ENCODE peak calls at places on chromosomes 4 and X, in eight cellular contexts. R, M, U, H, F, S, Y and L are unnamed samples.

GRCh38 chrX:7941390-7942042 is 14.3 kb upstream of the PNPLA4 start:
- DNase-seq in Y (peak), U (no peak), M (no peak), S (no peak), R (no peak), F (no peak), H (peak), L (no peak)

GRCh38 chrX:37078434-37078703 is 70.2 kb downstream of the FAM47C start:
- DNase-seq in S (no peak), F (no peak), R (no peak), M (no peak), Y (no peak), U (no peak), H (no peak), L (no peak)

GRCh38 chr4:56181140-56181950 is 205.9 kb downstream of the AASDH start:
- DNase-seq in U (no peak), R (no peak), M (no peak), F (no peak), H (no peak), Y (no peak), S (no peak), L (no peak)

GRCh38 chrX:103554687-103555417 is 30.5 kb upstream of the TCEAL4 start:
- DNase-seq in H (peak), M (peak), F (no peak), R (peak), S (no peak), U (peak), Y (peak), L (no peak)

GRCh38 chrX:29662759-29663503 is 552.4 kb upstream of the MAGEB2 start:
- DNase-seq in S (no peak), R (no peak), Y (peak), H (peak), F (no peak), M (no peak), U (peak), L (peak)

GRCh38 chrX:151754042-151754419 is 19.5 kb downstream of the CNGA2 start:
- DNase-seq in Y (peak), R (no peak), M (no peak), H (no peak), F (no peak), U (peak), S (peak), L (no peak)

GRCh38 chr4:26753642-26754041 is 107.0 kb upstream of the STIM2 start:
- DNase-seq in F (no peak), Y (peak), H (no peak), S (no peak), R (no peak), M (peak), U (peak), L (peak)

GRCh38 chrX:2710041-2710471 is 19.0 kb downstream of the CD99 start:
- DNase-seq in Y (peak), R (peak), F (no peak), M (peak), H (no peak), S (no peak), U (no peak), L (no peak)

GRCh38 chrX:51496501-51497291 is at the start of gene NUDT11:
- DNase-seq in H (peak), S (no peak), R (peak), M (peak), Y (peak), F (peak), U (no peak), L (no peak)

GRCh38 chrX:2503591-2504500 is 3.1 kb upstream of the DHRSX start:
- DNase-seq in H (no peak), R (no peak), M (no peak), S (peak), F (no peak), Y (no peak), U (no peak), L (no peak)

GRCh38 chr4:86498560-86499166 is 95.5 kb upstream of the PTPN13 start:
- DNase-seq in S (no peak), R (no peak), Y (peak), M (no peak), U (peak), H (peak), F (no peak), L (no peak)

GRCh38 chr4:101349346-101350064 is 2.2 kb upstream of the PPP3CA start:
- DNase-seq in M (peak), Y (peak), U (no peak), H (peak), S (peak), R (no peak), F (no peak), L (no peak)

GRCh38 chr4:82748781-82749504 is 49.7 kb downstream of the SCD5 start:
- DNase-seq in S (no peak), F (no peak), U (no peak), M (no peak), H (no peak), Y (no peak), R (no peak), L (no peak)

GRCh38 chr4:165502919-165503907 is 124.4 kb downstream of the CPE start:
- DNase-seq in Y (peak), R (no peak), S (no peak), F (no peak), U (no peak), M (no peak), H (no peak), L (no peak)

GRCh38 chr4:119733431-119733830 is 104.8 kb upstream of the PDE5A start:
- DNase-seq in M (no peak), R (no peak), Y (no peak), S (no peak), H (no peak), F (no peak), U (no peak), L (no peak)

GRCh38 chrX:122914256-122914655 is 269.8 kb upstream of the GRIA3 start:
- DNase-seq in M (no peak), U (no peak), Y (no peak), R (no peak), H (no peak), F (no peak), S (no peak), L (no peak)

GRCh38 chrX:107715331-107716044 is 60.1 kb downstream of the TSC22D3 start:
- DNase-seq in S (peak), M (no peak), R (peak), Y (peak), H (no peak), F (no peak), U (no peak), L (no peak)

GRCh38 chrX:129593137-129593536 is 53.1 kb downstream of the OCRL start:
- DNase-seq in S (no peak), H (no peak), U (no peak), F (no peak), Y (peak), R (no peak), M (no peak), L (no peak)

GRCh38 chr4:80113615-80114014 is 40.6 kb upstream of the ANTXR2 start:
- DNase-seq in R (no peak), F (no peak), Y (no peak), M (no peak), S (no peak), U (no peak), H (no peak), L (no peak)

GRCh38 chr4:108024078-108024990 is 34.6 kb downstream of the HADH start:
- DNase-seq in S (no peak), M (no peak), R (no peak), U (no peak), F (no peak), H (no peak), Y (no peak), L (no peak)

GRCh38 chr4:101217353-101218031 is 129.8 kb downstream of the PPP3CA start:
- DNase-seq in Y (peak), R (no peak), F (no peak), S (no peak), U (no peak), M (no peak), H (no peak), L (no peak)

GRCh38 chrX:101659601-101660063 is at the start of gene ARMCX2:
- DNase-seq in S (peak), R (no peak), H (peak), Y (peak), U (peak), M (peak), F (no peak), L (no peak)

GRCh38 chr4:33696066-33696465 is 2548.2 kb downstream of the ARAP2 start:
- DNase-seq in S (no peak), F (no peak), R (no peak), M (no peak), H (no peak), U (no peak), Y (peak), L (no peak)

GRCh38 chrX:101785142-101785541 is 125.5 kb upstream of the ARMCX2 start:
- DNase-seq in R (no peak), H (no peak), M (no peak), U (no peak), S (no peak), F (no peak), Y (no peak), L (no peak)

GRCh38 chr4:80071643-80072606 is 1.1 kb downstream of the ANTXR2 start:
- DNase-seq in Y (no peak), U (no peak), S (peak), R (peak), M (peak), H (peak), F (peak), L (no peak)

GRCh38 chr4:13860126-13860525 is 232.6 kb upstream of the BOD1L1 start:
- DNase-seq in S (no peak), U (no peak), H (no peak), Y (no peak), M (no peak), R (no peak), F (no peak), L (no peak)

GRCh38 chrX:70969635-70970481 is 39.0 kb upstream of the SLC7A3 start:
- DNase-seq in U (no peak), H (no peak), R (no peak), M (no peak), Y (no peak), F (no peak), S (no peak), L (no peak)

GRCh38 chr4:56130609-56131150 is 181.9 kb downstream of the CEP135 start:
- DNase-seq in H (no peak), U (no peak), M (no peak), R (no peak), S (no peak), F (no peak), Y (peak), L (no peak)

GRCh38 chr4:112589207-112589606 is 47.5 kb downstream of the ZGRF1 start:
- DNase-seq in H (no peak), R (no peak), U (no peak), S (no peak), Y (peak), F (no peak), M (no peak), L (no peak)

GRCh38 chr4:102506523-102506922 is 5.4 kb downstream of the NFKB1 start:
- DNase-seq in M (no peak), F (no peak), H (peak), S (no peak), R (no peak), Y (no peak), U (no peak), L (no peak)

GRCh38 chr4:40909363-40909876 is 159.7 kb downstream of the NSUN7 start:
- DNase-seq in H (no peak), F (no peak), U (peak), R (no peak), S (no peak), M (no peak), Y (peak), L (no peak)

GRCh38 chrX:132023117-132023895 is at the start of gene STK26:
- DNase-seq in R (peak), H (peak), S (peak), M (peak), U (no peak), Y (peak), F (peak), L (peak)

GRCh38 chrX:132732236-132732635 is 226.2 kb downstream of the HS6ST2 start:
- DNase-seq in S (no peak), R (no peak), M (no peak), U (no peak), H (no peak), Y (no peak), F (no peak), L (no peak)

GRCh38 chr4:42397635-42398447 is 553 bp downstream of the SHISA3 start:
- DNase-seq in Y (no peak), U (no peak), S (no peak), R (no peak), M (no peak), F (no peak), H (no peak), L (no peak)

GRCh38 chrX:106752101-106752678 is 25.7 kb downstream of the RNF128 start:
- DNase-seq in U (no peak), F (no peak), Y (peak), R (no peak), H (no peak), M (no peak), S (no peak), L (no peak)

GRCh38 chr4:131974730-131975129 is 1174.4 kb upstream of the PCDH10 start:
- DNase-seq in U (no peak), M (no peak), R (no peak), H (no peak), S (no peak), F (no peak), Y (peak), L (no peak)

GRCh38 chrX:133897593-133898163 is 87.7 kb downstream of the GPC3 start:
- DNase-seq in R (no peak), H (no peak), F (no peak), U (no peak), M (no peak), Y (no peak), S (no peak), L (no peak)